ENCODE peak calls at places on chromosomes 2 and 18, in six cellular contexts. S is A549; Y is IMR-90; C is mucosa of descending colon; Z is CD4-positive, alpha-beta T cell; U is neural crest cell. B is an unnamed sample.
A peak's percentile ranks its signal among the peaks of the same experiment; 100 is the strongest.

GRCh38 chr18:23908827-23909226 is 105.7 kb upstream of the TTC39C start:
- DNase-seq in S (no peak), Y (no peak), C (no peak), Z (no peak), U (no peak), B (no peak)

GRCh38 chr2:3021720-3022119 is 355.9 kb downstream of the EIPR1 start:
- DNase-seq in S (no peak), Y (no peak), C (no peak), Z (no peak), U (no peak), B (no peak)

GRCh38 chr2:201132518-201132917 is 16.6 kb downstream of the CFLAR start:
- DNase-seq in S (no peak), Y (no peak), C (no peak), Z (no peak), U (no peak), B (no peak)

GRCh38 chr2:161067846-161068245 is 92.4 kb upstream of the TANK start:
- DNase-seq in S (no peak), Y (no peak), C (no peak), Z (no peak), U (no peak), B (no peak)

GRCh38 chr2:210477496-210477895 is 937 bp upstream of the LANCL1 start:
- DNase-seq in S (peak; percentile 33), Y (peak; percentile 64), C (no peak), Z (no peak), U (no peak), B (peak; percentile 45)

GRCh38 chr2:121095257-121096080 is 189.5 kb downstream of the TFCP2L1 start:
- DNase-seq in S (peak; percentile 79), Y (peak; percentile 67), C (peak; percentile 66), Z (no peak), U (peak; percentile 62), B (peak; percentile 64)

GRCh38 chr2:227447606-227448005 is 24.4 kb upstream of the AGFG1 start:
- DNase-seq in S (no peak), Y (peak; percentile 88), C (no peak), Z (no peak), U (no peak), B (peak; percentile 71)

GRCh38 chr18:49041677-49042570 is 91.2 kb upstream of the SMAD7 start:
- DNase-seq in S (no peak), Y (peak; percentile 56), C (no peak), Z (peak; percentile 54), U (no peak), B (peak; percentile 58)

GRCh38 chr2:161139098-161139987 is 20.9 kb upstream of the TANK start:
- DNase-seq in S (no peak), Y (peak; percentile 74), C (no peak), Z (no peak), U (no peak), B (peak; percentile 61)

GRCh38 chr18:22783245-22783644 is 149.9 kb upstream of the RBBP8 start:
- DNase-seq in S (no peak), Y (no peak), C (no peak), Z (no peak), U (no peak), B (no peak)

GRCh38 chr18:61860302-61860701 is 32.5 kb downstream of the RNF152 start:
- DNase-seq in S (no peak), Y (peak; percentile 21), C (no peak), Z (no peak), U (no peak), B (no peak)

GRCh38 chr18:5424903-5425302 is 118.9 kb downstream of the EPB41L3 start:
- DNase-seq in S (no peak), Y (peak; percentile 65), C (no peak), Z (no peak), U (no peak), B (peak; percentile 65)

GRCh38 chr2:61763605-61764034 is 90.2 kb downstream of the FAM161A start:
- DNase-seq in S (peak; percentile 62), Y (peak; percentile 89), C (peak; percentile 86), Z (no peak), U (peak; percentile 60), B (peak; percentile 84)

GRCh38 chr2:155372969-155373368 is 674.5 kb downstream of the KCNJ3 start:
- DNase-seq in S (no peak), Y (no peak), C (no peak), Z (no peak), U (no peak), B (peak; percentile 37)

GRCh38 chr2:46175409-46175808 is 121.8 kb upstream of the EPAS1 start:
- DNase-seq in S (no peak), Y (peak; percentile 68), C (no peak), Z (no peak), U (no peak), B (peak; percentile 48)

GRCh38 chr2:41414486-41415230 is 633.2 kb upstream of the PKDCC start:
- DNase-seq in S (peak; percentile 3), Y (no peak), C (no peak), Z (no peak), U (peak; percentile 5), B (peak; percentile 29)

GRCh38 chr18:32552421-32553030 is 81.8 kb upstream of the GAREM1 start:
- DNase-seq in S (peak; percentile 34), Y (peak; percentile 69), C (no peak), Z (peak; percentile 39), U (peak; percentile 33), B (peak; percentile 70)

GRCh38 chr18:10687161-10687925 is 161.5 kb downstream of the NAPG start:
- DNase-seq in S (no peak), Y (peak; percentile 1), C (no peak), Z (no peak), U (no peak), B (no peak)

GRCh38 chr18:26215247-26215970 is 10.8 kb upstream of the TAF4B start:
- DNase-seq in S (no peak), Y (no peak), C (no peak), Z (peak; percentile 56), U (no peak), B (no peak)

GRCh38 chr2:101349893-101350662 is 37.2 kb downstream of the CREG2 start:
- DNase-seq in S (no peak), Y (peak; percentile 65), C (no peak), Z (no peak), U (no peak), B (peak; percentile 55)

GRCh38 chr2:23160006-23160405 is 225.0 kb upstream of the KLHL29 start:
- DNase-seq in S (no peak), Y (no peak), C (no peak), Z (no peak), U (no peak), B (no peak)

GRCh38 chr2:43100362-43100882 is 126.0 kb downstream of the ZFP36L2 start:
- DNase-seq in S (no peak), Y (no peak), C (no peak), Z (no peak), U (no peak), B (no peak)

GRCh38 chr2:70570041-70570661 is 16.5 kb upstream of the TGFA start:
- DNase-seq in S (peak; percentile 71), Y (no peak), C (no peak), Z (no peak), U (no peak), B (no peak)

GRCh38 chr18:51248685-51249084 is 51.2 kb upstream of the MEX3C start:
- DNase-seq in S (no peak), Y (no peak), C (no peak), Z (no peak), U (no peak), B (no peak)

GRCh38 chr18:51250006-51250405 is 52.5 kb upstream of the MEX3C start:
- DNase-seq in S (no peak), Y (no peak), C (no peak), Z (no peak), U (no peak), B (no peak)

GRCh38 chr18:51253476-51253875 is 56.0 kb upstream of the MEX3C start:
- DNase-seq in S (no peak), Y (no peak), C (no peak), Z (no peak), U (no peak), B (no peak)

GRCh38 chr18:51251625-51252024 is 54.1 kb upstream of the MEX3C start:
- DNase-seq in S (no peak), Y (no peak), C (no peak), Z (no peak), U (no peak), B (no peak)

DNA sequence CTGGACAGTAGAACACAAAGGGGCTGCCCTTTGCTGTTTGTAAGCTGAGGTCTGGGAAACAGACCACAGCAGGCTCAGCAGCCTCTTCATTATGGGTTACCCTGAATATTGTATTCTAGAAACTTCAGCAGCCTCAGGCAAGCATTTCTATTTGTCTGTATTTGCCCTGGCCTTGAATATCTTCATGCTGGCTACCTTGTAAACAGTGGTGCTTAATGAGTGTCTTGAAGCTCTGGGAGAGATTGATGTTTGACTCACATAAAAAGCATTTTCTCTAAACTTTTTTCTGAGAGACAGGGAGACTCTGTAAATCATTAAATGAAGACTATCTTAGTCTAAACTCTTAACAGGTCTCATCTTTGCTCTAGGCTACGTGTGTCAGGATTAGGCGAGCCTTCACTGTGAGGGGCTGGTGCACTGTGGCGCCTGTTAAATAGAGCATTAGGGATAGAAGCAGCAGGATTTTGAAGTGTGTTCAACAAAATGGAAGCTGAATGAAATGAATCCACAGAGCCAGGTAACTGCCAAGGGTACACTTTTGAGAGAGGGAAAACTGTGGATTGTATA is 53.1 kb upstream of the MEX3C start:
- DNase-seq in S (no peak), Y (no peak), C (no peak), Z (no peak), U (no peak), B (no peak)
- TF ChIP-seq CTCF in S (no peak), Y (no peak), C (no peak), Z (no peak), U (no peak), B (no peak)

GRCh38 chr2:177212106-177212894 is at the start of gene HNRNPA3:
- DNase-seq in S (peak; percentile 94), Y (peak; percentile 99), C (peak; percentile 100), Z (peak; percentile 100), U (peak; percentile 100), B (peak; percentile 99)
- TF ChIP-seq CTCF in S (peak; percentile 19), Y (no peak), C (no peak), Z (peak; percentile 33), U (no peak), B (peak; percentile 31)

GRCh38 chr2:175181104-175181876 is at the start of gene ATP5MC3:
- DNase-seq in S (peak; percentile 96), Y (peak; percentile 91), C (peak; percentile 97), Z (peak; percentile 91), U (peak; percentile 88), B (peak; percentile 94)
- TF ChIP-seq CTCF in S (no peak), Y (peak; percentile 15), C (no peak), Z (no peak), U (peak; percentile 36), B (peak; percentile 33)

GRCh38 chr2:76212305-76212985 is 501.7 kb upstream of the GCFC2 start:
- DNase-seq in S (no peak), Y (no peak), C (no peak), Z (no peak), U (no peak), B (no peak)

DNA sequence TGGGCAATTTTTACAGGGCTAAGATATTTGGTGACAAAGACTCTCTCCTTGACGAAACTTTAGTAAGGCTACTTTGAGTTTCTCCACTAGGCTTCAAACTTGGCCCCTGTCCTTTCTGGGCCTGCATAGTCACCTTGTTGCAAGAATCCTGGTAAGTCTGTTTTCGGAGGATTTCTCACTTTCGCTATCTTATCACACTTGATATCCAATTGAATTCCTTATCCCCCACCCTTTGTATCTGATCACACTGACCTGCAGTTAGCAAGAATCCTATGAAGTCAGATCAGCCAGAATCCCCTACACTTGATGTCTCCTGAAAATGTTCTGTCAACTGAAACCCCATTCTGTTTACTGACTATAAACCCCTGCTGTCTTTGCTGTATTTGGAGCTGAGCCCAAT is 499.8 kb upstream of the GCFC2 start:
- DNase-seq in S (no peak), Y (no peak), C (no peak), Z (no peak), U (no peak), B (no peak)
- TF ChIP-seq CTCF in S (no peak), Y (no peak), C (no peak), Z (no peak), U (no peak), B (no peak)

B was measured in astrocyte of the spinal cord.